ENCODE peak calls at places on chromosomes 2 and 18, in ten cellular contexts. A is spleen, T is testis, S is tibial nerve, J is gastrocnemius medialis, K is esophagus squamous epithelium, I is heart left ventricle, C is HCT116, L is stomach, N is right lobe of liver. H is an unnamed sample. For H3K36me3 and H3K9me3, the result is how much of the 10 kb centered on the place peaks cover.

GRCh38 chr2:241999184-241999583 is 129.7 kb downstream of the RTP5 start:
- DNase-seq in A (peak), T (no peak), S (no peak), J (no peak), K (no peak), I (no peak), C (no peak), L (peak), N (peak), H (no peak)

GRCh38 chr2:131037398-131038257 is 55.6 kb downstream of the FAM168B start:
- DNase-seq in A (no peak), T (no peak), S (no peak), J (no peak), K (no peak), I (no peak), C (no peak), L (no peak), N (no peak), H (no peak)

GRCh38 chr2:86703704-86704370 is 16.3 kb upstream of the RMND5A start:
- DNase-seq in A (no peak), T (peak), S (peak), J (peak), K (no peak), I (peak), C (peak), L (peak), N (no peak), H (no peak)

GRCh38 chr18:67525328-67526110 is 9.0 kb upstream of the DSEL start:
- DNase-seq in A (no peak), T (peak), S (peak), J (peak), K (no peak), I (peak), C (no peak), L (peak), N (peak), H (no peak)

GRCh38 chr2:219417374-219417773 is 803 bp upstream of the DES start:
- DNase-seq in A (no peak), T (no peak), S (no peak), J (peak), K (no peak), I (peak), C (no peak), L (no peak), N (no peak), H (no peak)

GRCh38 chr2:144834954-144835633 is 315.2 kb upstream of the ZEB2 start:
- DNase-seq in A (no peak), T (peak), S (peak), J (no peak), K (no peak), I (peak), C (no peak), L (no peak), N (no peak), H (no peak)

GRCh38 chr2:209619782-209620181 is 151.8 kb upstream of the UNC80 start:
- DNase-seq in A (no peak), T (no peak), S (no peak), J (no peak), K (no peak), I (no peak), C (no peak), L (no peak), N (no peak), H (no peak)

GRCh38 chr2:160288324-160288723 is 88.3 kb upstream of the ITGB6 start:
- DNase-seq in A (no peak), T (no peak), S (no peak), J (no peak), K (no peak), I (no peak), C (no peak), L (no peak), N (no peak), H (no peak)

GRCh38 chr18:36335476-36336279 is 38.2 kb downstream of the FHOD3 start:
- DNase-seq in A (no peak), T (no peak), S (no peak), J (no peak), K (no peak), I (no peak), C (no peak), L (no peak), N (no peak), H (peak)

GRCh38 chr2:240930631-240931318 is 24.6 kb downstream of the CROCC2 start:
- DNase-seq in A (peak), T (peak), S (no peak), J (no peak), K (no peak), I (peak), C (no peak), L (peak), N (peak), H (peak)

GRCh38 chr2:208556954-208557601 is 150.5 kb downstream of the PTH2R start:
- DNase-seq in A (no peak), T (no peak), S (no peak), J (no peak), K (no peak), I (no peak), C (no peak), L (no peak), N (no peak), H (no peak)

GRCh38 chr2:3659447-3660432 is 1.7 kb downstream of the ALLC start:
- DNase-seq in A (peak), T (peak), S (peak), J (no peak), K (no peak), I (peak), C (no peak), L (no peak), N (no peak), H (no peak)

GRCh38 chr18:78123144-78123909 is 856.3 kb upstream of the SALL3 start:
- DNase-seq in A (no peak), T (no peak), S (no peak), J (no peak), K (no peak), I (no peak), C (no peak), L (no peak), N (peak), H (no peak)

GRCh38 chr2:147844691-147845607 is at the start of gene ACVR2A:
- DNase-seq in A (peak), T (peak), S (peak), J (peak), K (no peak), I (peak), C (no peak), L (peak), N (peak), H (no peak)

GRCh38 chr2:25814681-25815080 is 63.6 kb downstream of the ASXL2 start:
- DNase-seq in A (no peak), T (no peak), S (no peak), J (no peak), K (no peak), I (no peak), C (no peak), L (no peak), N (no peak), H (no peak)

GRCh38 chr2:95354925-95355324 is 47.6 kb upstream of the FAHD2A start:
- DNase-seq in A (peak), T (no peak), S (no peak), J (no peak), K (no peak), I (peak), C (no peak), L (peak), N (peak), H (peak)

GRCh38 chr2:130846686-130847375 is 10.1 kb downstream of the ARHGEF4 start:
- DNase-seq in A (no peak), T (no peak), S (no peak), J (no peak), K (no peak), I (no peak), C (no peak), L (no peak), N (no peak), H (no peak)

GRCh38 chr2:120908314-120908975 is 172.8 kb downstream of the GLI2 start:
- DNase-seq in A (no peak), T (no peak), S (no peak), J (no peak), K (no peak), I (no peak), C (no peak), L (no peak), N (no peak), H (no peak)

GRCh38 chr18:76791106-76791505 is 31.3 kb upstream of the ZNF236 start:
- DNase-seq in A (no peak), T (no peak), S (no peak), J (no peak), K (no peak), I (no peak), C (no peak), L (no peak), N (peak), H (no peak)

GRCh38 chr18:36017232-36017631 is 44.8 kb downstream of the RMP24 start:
- DNase-seq in A (no peak), T (no peak), S (no peak), J (no peak), K (no peak), I (no peak), C (no peak), L (no peak), N (no peak), H (no peak)

GRCh38 chr2:205692095-205692494 is 9.8 kb downstream of the NRP2 start:
- DNase-seq in A (no peak), T (no peak), S (no peak), J (no peak), K (no peak), I (no peak), C (no peak), L (no peak), N (no peak), H (no peak)

GRCh38 chr2:72289283-72289682 is 141.6 kb upstream of the CYP26B1 start:
- DNase-seq in A (no peak), T (no peak), S (no peak), J (no peak), K (no peak), I (no peak), C (no peak), L (no peak), N (no peak), H (no peak)

GRCh38 chr2:33013684-33014110 is 66.9 kb downstream of the LTBP1 start:
- DNase-seq in A (no peak), T (no peak), S (no peak), J (no peak), K (no peak), I (no peak), C (no peak), L (no peak), N (no peak), H (no peak)
- H3K36me3 ChIP-seq in A (under half), T (under half), S (under half), J (under half), K (under half), I (under half), C (under half), L (under half), N (under half), H (under half)

DNA sequence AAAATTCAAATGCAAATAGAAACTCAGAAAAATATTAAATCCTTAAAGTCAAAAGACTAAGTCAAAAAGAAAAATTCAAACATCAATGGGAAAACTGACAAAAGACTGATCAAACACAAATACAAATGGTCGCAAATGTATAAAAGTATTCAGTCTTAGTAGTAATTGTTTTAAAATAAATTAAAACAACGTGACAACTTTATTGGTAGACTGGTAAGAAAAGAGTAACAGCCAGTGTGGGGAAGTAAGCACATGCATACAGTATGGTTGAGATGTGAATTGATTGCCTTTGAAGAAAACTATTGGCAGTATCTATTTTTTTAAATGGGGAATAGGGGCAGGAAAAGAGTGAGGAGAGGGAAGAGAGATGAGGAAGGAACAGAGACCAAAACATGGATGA is 9.8 kb downstream of the TMEM131 start:
- DNase-seq in A (no peak), T (no peak), S (no peak), J (no peak), K (no peak), I (no peak), C (no peak), L (no peak), N (no peak), H (no peak)
- H3K9me3 ChIP-seq in A (under half), T (under half), S (under half), J (under half), K (under half), I (under half), C (under half), L (under half), N (under half), H (under half)

GRCh38 chr2:97657986-97658690 is 5.7 kb downstream of the ACTR1B start:
- DNase-seq in A (no peak), T (no peak), S (no peak), J (no peak), K (no peak), I (no peak), C (no peak), L (no peak), N (no peak), H (no peak)
- TF ChIP-seq POLR2A in A (no peak), T (no peak), S (no peak), J (no peak), K (no peak), I (no peak), C (no peak), L (no peak), N (no peak), H (no peak)

DNA sequence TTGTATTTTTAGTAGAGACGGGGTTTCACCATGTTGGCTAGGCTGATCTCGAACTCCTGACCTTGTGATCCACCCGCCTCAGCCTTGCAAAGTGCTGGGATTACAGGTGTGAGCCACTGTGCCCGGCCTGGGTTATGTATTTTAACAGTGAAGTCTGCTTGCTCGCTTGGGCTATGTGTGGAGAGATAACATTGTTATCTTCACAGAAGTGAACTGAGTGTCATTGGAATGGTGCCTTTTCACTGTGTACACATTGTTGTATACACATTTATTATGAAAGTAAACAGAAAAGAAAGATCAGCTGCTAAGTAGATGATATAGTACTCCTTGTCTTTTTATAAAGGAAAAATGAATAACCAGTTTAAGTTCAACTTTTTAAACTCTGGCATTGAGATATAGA is 30.4 kb downstream of the RNF138 start:
- DNase-seq in A (no peak), T (no peak), S (no peak), J (no peak), K (no peak), I (no peak), C (no peak), L (no peak), N (no peak), H (no peak)
- H3K36me3 ChIP-seq in A (half or more), T (under half), S (under half), J (under half), K (half or more), I (under half), C (under half), L (half or more), N (under half), H (under half)

DNA sequence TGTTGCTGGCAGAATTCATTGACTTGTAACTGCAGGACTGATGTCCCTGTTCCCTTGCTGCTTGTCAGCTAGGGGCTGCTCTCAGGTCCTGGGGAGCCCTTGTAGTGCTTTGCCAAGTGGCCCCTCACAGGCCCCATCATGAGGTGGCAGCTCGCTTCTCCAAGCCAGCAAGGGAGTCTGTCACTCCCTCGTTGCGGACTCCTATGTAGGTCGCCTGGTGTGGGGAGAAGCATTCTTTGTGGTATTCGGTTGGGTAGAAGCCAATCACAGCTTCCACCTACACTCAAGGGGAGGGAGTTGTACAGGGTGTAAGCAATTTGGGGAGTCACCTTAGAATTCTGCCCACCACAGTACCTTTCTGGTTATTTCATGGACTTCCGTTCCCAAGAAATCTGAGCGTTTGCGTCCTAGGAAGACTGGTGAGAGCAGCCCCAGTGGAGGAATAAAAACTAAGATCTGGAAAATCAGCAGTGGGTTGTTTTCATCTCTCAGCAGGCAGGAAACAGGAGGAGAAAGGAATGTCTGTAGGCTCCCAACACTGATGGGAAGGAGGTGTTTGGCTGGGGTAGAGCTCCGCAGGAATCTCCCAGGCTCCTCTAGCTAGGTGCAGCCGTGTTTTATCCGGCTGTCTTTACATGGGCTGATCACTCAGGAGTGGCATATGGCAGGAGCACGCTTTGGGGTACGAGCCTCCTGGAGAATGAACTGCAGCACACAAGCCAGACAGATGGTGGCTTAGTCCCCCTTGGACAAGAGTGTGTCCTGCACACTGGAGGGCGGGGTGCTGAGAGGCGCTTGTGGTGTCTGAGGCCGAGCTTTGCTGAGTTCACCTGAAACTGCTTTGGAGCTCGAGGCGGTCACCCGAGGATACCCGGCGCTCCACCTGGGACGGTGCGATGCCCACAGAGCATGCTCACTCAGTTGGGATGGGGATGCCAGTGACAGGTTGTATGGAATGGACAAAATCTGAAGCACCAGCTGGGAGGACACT is 58.3 kb downstream of the LDLRAD4 start:
- DNase-seq in A (no peak), T (no peak), S (no peak), J (no peak), K (no peak), I (no peak), C (no peak), L (no peak), N (peak), H (no peak)
- H3K9me3 ChIP-seq in A (under half), T (under half), S (under half), J (under half), K (under half), I (under half), C (under half), L (under half), N (under half), H (under half)

GRCh38 chr2:27086090-27086721 is 366 bp upstream of the KHK start:
- DNase-seq in A (peak), T (peak), S (peak), J (peak), K (peak), I (peak), C (peak), L (peak), N (peak), H (no peak)
- TF ChIP-seq POLR2A in A (peak), T (no peak), S (peak), J (peak), K (no peak), I (no peak), C (peak), L (no peak), N (peak), H (peak)

DNA sequence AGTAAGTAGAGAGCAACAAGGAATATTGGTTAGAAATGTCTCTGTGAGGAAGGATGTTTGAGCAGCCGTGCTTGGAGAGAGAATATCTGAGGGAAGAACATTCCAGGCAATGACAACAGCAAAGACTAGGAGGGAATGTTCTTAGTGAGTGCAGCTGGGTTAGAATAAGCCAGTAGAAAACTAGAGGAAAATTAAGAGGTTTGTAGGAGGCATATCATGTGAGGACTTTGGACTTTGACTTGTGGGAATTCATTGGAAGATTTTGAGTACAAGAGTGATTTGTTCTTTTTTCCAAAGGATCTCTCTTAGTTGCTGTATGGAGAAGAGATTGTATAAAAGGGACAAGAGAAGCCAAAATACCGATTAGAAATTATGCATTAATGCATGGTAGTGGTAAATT is 47.2 kb downstream of the PPM1B start:
- DNase-seq in A (no peak), T (no peak), S (no peak), J (no peak), K (no peak), I (no peak), C (no peak), L (no peak), N (no peak), H (no peak)
- H3K36me3 ChIP-seq in A (under half), T (under half), S (under half), J (under half), K (half or more), I (under half), C (under half), L (half or more), N (under half), H (under half)

H was measured in vagina.